ENCODE peak calls at places on chromosomes 16 and 17, in nine cellular contexts. One of them, this sample, is unnamed.
A peak's percentile ranks its signal among the peaks of the same experiment; 100 is the strongest.

GRCh38 chr16:65024649-65025243 is 97.1 kb downstream of the CDH11 start:
- DNase-seq in tibial nerve: no peak
- DNase-seq in astrocyte of the spinal cord: peak; percentile 46
- DNase-seq in WERI-Rb-1: no peak
- DNase-seq in left lung: no peak
- DNase-seq in A549: no peak
- DNase-seq in progenitor cell of endocrine pancreas: no peak
- DNase-seq in adrenal gland: no peak
- DNase-seq in ovary: no peak
- DNase-seq in this sample: peak; percentile 22

GRCh38 chr17:4249452-4250029 is 14.2 kb downstream of the ANKFY1 start:
- DNase-seq in progenitor cell of endocrine pancreas: no peak
- DNase-seq in ovary: no peak
- DNase-seq in left lung: no peak
- DNase-seq in A549: peak; percentile 69
- DNase-seq in adrenal gland: no peak
- DNase-seq in tibial nerve: no peak
- DNase-seq in WERI-Rb-1: no peak
- DNase-seq in astrocyte of the spinal cord: peak; percentile 39
- DNase-seq in this sample: peak; percentile 56

GRCh38 chr17:74543891-74544760 is 1.8 kb downstream of the CD300C start:
- DNase-seq in tibial nerve: no peak
- DNase-seq in adrenal gland: no peak
- DNase-seq in left lung: no peak
- DNase-seq in ovary: no peak
- DNase-seq in progenitor cell of endocrine pancreas: no peak
- DNase-seq in astrocyte of the spinal cord: no peak
- DNase-seq in A549: no peak
- DNase-seq in WERI-Rb-1: no peak
- DNase-seq in this sample: no peak

GRCh38 chr16:20191566-20191965 is 117.9 kb upstream of the GPR139 start:
- DNase-seq in tibial nerve: no peak
- DNase-seq in ovary: no peak
- DNase-seq in adrenal gland: no peak
- DNase-seq in astrocyte of the spinal cord: no peak
- DNase-seq in A549: no peak
- DNase-seq in progenitor cell of endocrine pancreas: no peak
- DNase-seq in left lung: no peak
- DNase-seq in WERI-Rb-1: no peak
- DNase-seq in this sample: no peak

GRCh38 chr16:11696266-11697012 is 28.2 kb downstream of the SNN start:
- DNase-seq in A549: no peak
- DNase-seq in ovary: no peak
- DNase-seq in progenitor cell of endocrine pancreas: no peak
- DNase-seq in tibial nerve: no peak
- DNase-seq in left lung: no peak
- DNase-seq in astrocyte of the spinal cord: no peak
- DNase-seq in adrenal gland: no peak
- DNase-seq in WERI-Rb-1: no peak
- DNase-seq in this sample: no peak

GRCh38 chr17:47694818-47695663 is 1.1 kb downstream of the TBKBP1 start:
- DNase-seq in progenitor cell of endocrine pancreas: no peak
- DNase-seq in adrenal gland: peak; percentile 65
- DNase-seq in tibial nerve: peak; percentile 58
- DNase-seq in A549: no peak
- DNase-seq in left lung: peak; percentile 75
- DNase-seq in WERI-Rb-1: peak; percentile 16
- DNase-seq in ovary: peak; percentile 66
- DNase-seq in astrocyte of the spinal cord: no peak
- DNase-seq in this sample: peak; percentile 62

GRCh38 chr17:64073771-64074703 is 53.6 kb upstream of the ICAM2 start:
- DNase-seq in astrocyte of the spinal cord: no peak
- DNase-seq in adrenal gland: no peak
- DNase-seq in WERI-Rb-1: no peak
- DNase-seq in A549: no peak
- DNase-seq in left lung: no peak
- DNase-seq in tibial nerve: no peak
- DNase-seq in ovary: no peak
- DNase-seq in progenitor cell of endocrine pancreas: no peak
- DNase-seq in this sample: no peak

GRCh38 chr17:83002118-83002805 is 77.1 kb upstream of the METRNL start:
- DNase-seq in A549: no peak
- DNase-seq in ovary: no peak
- DNase-seq in tibial nerve: no peak
- DNase-seq in WERI-Rb-1: no peak
- DNase-seq in left lung: no peak
- DNase-seq in astrocyte of the spinal cord: no peak
- DNase-seq in progenitor cell of endocrine pancreas: no peak
- DNase-seq in adrenal gland: no peak
- DNase-seq in this sample: no peak

GRCh38 chr16:23826528-23827244 is 9.1 kb upstream of the PRKCB start:
- DNase-seq in tibial nerve: no peak
- DNase-seq in astrocyte of the spinal cord: no peak
- DNase-seq in left lung: no peak
- DNase-seq in ovary: no peak
- DNase-seq in A549: peak; percentile 38
- DNase-seq in adrenal gland: peak; percentile 18
- DNase-seq in progenitor cell of endocrine pancreas: no peak
- DNase-seq in WERI-Rb-1: no peak
- DNase-seq in this sample: no peak

GRCh38 chr17:8162997-8163977 is 539 bp upstream of the VAMP2 start:
- DNase-seq in ovary: peak; percentile 62
- DNase-seq in astrocyte of the spinal cord: no peak
- DNase-seq in progenitor cell of endocrine pancreas: no peak
- DNase-seq in adrenal gland: peak; percentile 45
- DNase-seq in tibial nerve: peak; percentile 20
- DNase-seq in left lung: peak; percentile 41
- DNase-seq in WERI-Rb-1: peak; percentile 92
- DNase-seq in A549: no peak
- DNase-seq in this sample: no peak

DNA sequence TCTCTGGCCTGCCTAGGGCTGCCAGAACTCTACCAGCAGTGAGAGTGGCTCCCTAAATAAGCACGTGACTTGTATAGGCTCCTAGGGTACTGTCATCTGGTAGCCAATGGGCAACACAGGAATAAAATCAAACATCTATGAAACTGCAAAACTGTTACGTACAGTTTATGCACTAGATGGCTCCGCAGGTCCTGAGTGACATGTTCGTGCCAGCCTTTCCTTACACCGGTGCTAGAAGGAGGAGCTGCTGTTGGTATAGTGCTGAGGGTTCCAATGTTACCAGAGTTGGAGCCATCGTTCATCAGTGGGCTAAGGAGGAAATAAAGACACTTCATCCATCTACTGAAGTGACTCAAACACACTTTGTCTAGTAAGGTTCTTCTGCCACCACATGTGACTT is 63.2 kb upstream of the TRAP1 start:
- DNase-seq in progenitor cell of endocrine pancreas: no peak
- DNase-seq in WERI-Rb-1: no peak
- DNase-seq in adrenal gland: no peak
- DNase-seq in tibial nerve: no peak
- DNase-seq in left lung: no peak
- DNase-seq in A549: peak; percentile 63
- DNase-seq in astrocyte of the spinal cord: peak; percentile 8
- DNase-seq in ovary: no peak
- DNase-seq in this sample: peak; percentile 10
- TF ChIP-seq CTCF in progenitor cell of endocrine pancreas: no peak
- TF ChIP-seq CTCF in WERI-Rb-1: peak; percentile 9
- TF ChIP-seq CTCF in adrenal gland: no peak
- TF ChIP-seq CTCF in tibial nerve: no peak
- TF ChIP-seq CTCF in left lung: no peak
- TF ChIP-seq CTCF in A549: peak; percentile 12
- TF ChIP-seq CTCF in astrocyte of the spinal cord: no peak
- TF ChIP-seq CTCF in ovary: no peak
- TF ChIP-seq CTCF in this sample: no peak

GRCh38 chr17:44396946-44397345 is 7.5 kb upstream of the ITGA2B start:
- DNase-seq in WERI-Rb-1: no peak
- DNase-seq in adrenal gland: no peak
- DNase-seq in left lung: no peak
- DNase-seq in tibial nerve: no peak
- DNase-seq in astrocyte of the spinal cord: no peak
- DNase-seq in ovary: no peak
- DNase-seq in A549: no peak
- DNase-seq in progenitor cell of endocrine pancreas: no peak
- DNase-seq in this sample: no peak

GRCh38 chr17:44397479-44398440 is 8.3 kb upstream of the ITGA2B start:
- DNase-seq in ovary: no peak
- DNase-seq in astrocyte of the spinal cord: no peak
- DNase-seq in adrenal gland: no peak
- DNase-seq in tibial nerve: no peak
- DNase-seq in progenitor cell of endocrine pancreas: no peak
- DNase-seq in left lung: no peak
- DNase-seq in WERI-Rb-1: no peak
- DNase-seq in A549: no peak
- DNase-seq in this sample: no peak

GRCh38 chr17:44402564-44403172 is 13.2 kb upstream of the ITGA2B start:
- DNase-seq in adrenal gland: no peak
- DNase-seq in A549: no peak
- DNase-seq in progenitor cell of endocrine pancreas: no peak
- DNase-seq in left lung: no peak
- DNase-seq in WERI-Rb-1: no peak
- DNase-seq in ovary: no peak
- DNase-seq in astrocyte of the spinal cord: no peak
- DNase-seq in tibial nerve: no peak
- DNase-seq in this sample: no peak

GRCh38 chr17:44398692-44399691 is 9.5 kb upstream of the ITGA2B start:
- DNase-seq in ovary: no peak
- DNase-seq in left lung: no peak
- DNase-seq in astrocyte of the spinal cord: no peak
- DNase-seq in A549: no peak
- DNase-seq in adrenal gland: no peak
- DNase-seq in WERI-Rb-1: no peak
- DNase-seq in progenitor cell of endocrine pancreas: no peak
- DNase-seq in tibial nerve: no peak
- DNase-seq in this sample: no peak

GRCh38 chr17:44400226-44400847 is 10.9 kb upstream of the ITGA2B start:
- DNase-seq in progenitor cell of endocrine pancreas: no peak
- DNase-seq in astrocyte of the spinal cord: peak; percentile 42
- DNase-seq in A549: peak; percentile 48
- DNase-seq in WERI-Rb-1: no peak
- DNase-seq in tibial nerve: no peak
- DNase-seq in left lung: no peak
- DNase-seq in ovary: no peak
- DNase-seq in adrenal gland: no peak
- DNase-seq in this sample: peak; percentile 26
- TF ChIP-seq CTCF in progenitor cell of endocrine pancreas: peak; percentile 54
- TF ChIP-seq CTCF in astrocyte of the spinal cord: peak; percentile 56
- TF ChIP-seq CTCF in A549: peak; percentile 75
- TF ChIP-seq CTCF in WERI-Rb-1: peak; percentile 64
- TF ChIP-seq CTCF in tibial nerve: no peak
- TF ChIP-seq CTCF in left lung: peak; percentile 15
- TF ChIP-seq CTCF in ovary: no peak
- TF ChIP-seq CTCF in adrenal gland: peak; percentile 13
- TF ChIP-seq CTCF in this sample: peak; percentile 61

GRCh38 chr16:15509593-15510520 is 75.5 kb downstream of the BMERB1 start:
- DNase-seq in tibial nerve: no peak
- DNase-seq in progenitor cell of endocrine pancreas: no peak
- DNase-seq in WERI-Rb-1: no peak
- DNase-seq in astrocyte of the spinal cord: peak; percentile 83
- DNase-seq in A549: peak; percentile 43
- DNase-seq in adrenal gland: no peak
- DNase-seq in left lung: no peak
- DNase-seq in ovary: no peak
- DNase-seq in this sample: peak; percentile 75
- TF ChIP-seq CTCF in tibial nerve: no peak
- TF ChIP-seq CTCF in progenitor cell of endocrine pancreas: no peak
- TF ChIP-seq CTCF in WERI-Rb-1: no peak
- TF ChIP-seq CTCF in astrocyte of the spinal cord: peak; percentile 14
- TF ChIP-seq CTCF in A549: no peak
- TF ChIP-seq CTCF in adrenal gland: no peak
- TF ChIP-seq CTCF in left lung: no peak
- TF ChIP-seq CTCF in ovary: no peak
- TF ChIP-seq CTCF in this sample: peak; percentile 39

DNA sequence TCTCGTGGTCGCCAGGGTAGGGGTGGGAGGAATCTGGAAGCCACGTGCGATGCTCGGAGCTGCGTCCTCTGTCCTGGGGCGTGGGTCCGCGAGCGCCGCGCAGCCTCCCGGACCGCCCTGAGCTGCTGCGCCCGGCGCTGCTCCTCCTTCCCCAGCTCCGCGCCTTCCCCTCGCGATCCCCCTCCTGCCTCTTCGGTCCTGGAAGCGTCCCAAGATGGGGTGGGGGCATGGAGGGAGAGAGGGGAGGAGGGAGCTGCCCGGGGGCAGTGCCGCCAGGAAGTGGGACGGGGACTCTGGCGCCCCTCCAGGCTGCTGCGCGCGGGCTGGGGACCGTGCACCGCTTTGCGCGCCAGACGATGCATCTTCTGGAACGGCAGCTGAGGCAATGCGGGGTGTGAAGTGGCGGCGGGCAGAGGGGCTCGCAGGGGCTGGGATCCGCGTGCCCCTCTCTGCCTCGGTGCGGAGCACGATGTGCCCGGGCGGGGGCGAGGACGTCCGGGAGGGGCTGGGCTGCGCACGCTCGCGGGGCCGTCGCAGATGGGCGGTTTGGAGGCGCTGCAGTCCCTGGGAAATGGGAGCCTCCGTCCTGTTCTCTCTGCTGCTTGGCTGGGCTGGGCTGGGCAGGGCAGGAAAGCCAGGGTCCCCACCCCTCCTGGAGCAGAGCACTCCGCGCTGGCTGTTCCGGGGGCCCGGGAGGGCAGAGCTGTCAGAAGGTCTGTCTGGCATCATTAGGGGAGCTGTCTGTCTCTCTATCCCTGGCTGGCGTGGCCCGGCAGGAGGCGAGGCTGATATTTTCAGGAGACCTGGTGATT is 388.0 kb downstream of the SEC14L1 start:
- DNase-seq in adrenal gland: no peak
- DNase-seq in A549: no peak
- DNase-seq in WERI-Rb-1: peak; percentile 94
- DNase-seq in ovary: no peak
- DNase-seq in progenitor cell of endocrine pancreas: peak; percentile 32
- DNase-seq in astrocyte of the spinal cord: no peak
- DNase-seq in left lung: no peak
- DNase-seq in tibial nerve: no peak
- DNase-seq in this sample: no peak
- TF ChIP-seq CTCF in adrenal gland: no peak
- TF ChIP-seq CTCF in A549: no peak
- TF ChIP-seq CTCF in WERI-Rb-1: peak; percentile 87
- TF ChIP-seq CTCF in ovary: no peak
- TF ChIP-seq CTCF in progenitor cell of endocrine pancreas: peak; percentile 57
- TF ChIP-seq CTCF in astrocyte of the spinal cord: no peak
- TF ChIP-seq CTCF in left lung: no peak
- TF ChIP-seq CTCF in tibial nerve: no peak
- TF ChIP-seq CTCF in this sample: no peak

This sample was measured in AG10803.